ENCODE peak calls at places on chromosomes 12 and 14, in five cellular contexts. W, N, J, U and T are unnamed samples.

GRCh38 chr12:19095869-19096480 is 33.6 kb upstream of the PLEKHA5 start:
- DNase-seq in W (no peak), N (peak; percentile 5), J (no peak), U (peak; percentile 18), T (no peak)

GRCh38 chr14:105089746-105090492 is 24.7 kb upstream of the GPR132 start:
- DNase-seq in W (no peak), N (no peak), J (peak; percentile 51), U (no peak), T (peak; percentile 69)

GRCh38 chr12:29398495-29398894 is 17.5 kb upstream of the ERGIC2 start:
- DNase-seq in W (no peak), N (no peak), J (no peak), U (no peak), T (no peak)

GRCh38 chr14:71165121-71165574 is 257.9 kb downstream of the PCNX1 start:
- DNase-seq in W (no peak), N (peak; percentile 26), J (no peak), U (peak; percentile 15), T (no peak)

GRCh38 chr14:92449404-92449975 is 64.1 kb upstream of the RIN3 start:
- DNase-seq in W (no peak), N (no peak), J (no peak), U (no peak), T (no peak)

GRCh38 chr12:51368640-51369517 is 22.3 kb downstream of the GALNT6 start:
- DNase-seq in W (peak; percentile 98), N (no peak), J (no peak), U (peak; percentile 38), T (peak; percentile 80)

GRCh38 chr14:101918125-101918989 is 46.0 kb upstream of the DYNC1H1 start:
- DNase-seq in W (no peak), N (no peak), J (peak; percentile 8), U (no peak), T (no peak)

GRCh38 chr12:50786498-50787231 is 22.8 kb downstream of the ATF1 start:
- DNase-seq in W (no peak), N (peak; percentile 96), J (no peak), U (peak; percentile 96), T (no peak)

GRCh38 chr12:53251477-53252348 is 16.4 kb upstream of the ESPL1 start:
- DNase-seq in W (peak; percentile 76), N (peak; percentile 56), J (peak; percentile 87), U (peak; percentile 78), T (peak; percentile 91)

GRCh38 chr14:98578204-98578603 is 693.8 kb downstream of the BCL11B start:
- DNase-seq in W (no peak), N (peak; percentile 25), J (no peak), U (no peak), T (no peak)

GRCh38 chr12:98002887-98003493 is 512.4 kb upstream of the TMPO start:
- DNase-seq in W (peak; percentile 23), N (no peak), J (no peak), U (peak; percentile 17), T (no peak)

GRCh38 chr12:80033457-80033856 is 65.9 kb upstream of the OTOGL start:
- DNase-seq in W (no peak), N (peak; percentile 55), J (no peak), U (peak; percentile 68), T (no peak)

GRCh38 chr12:57226588-57227314 is 2.8 kb upstream of the SHMT2 start:
- DNase-seq in W (no peak), N (no peak), J (no peak), U (no peak), T (no peak)

GRCh38 chr14:80638620-80639215 is 302.8 kb downstream of the CEP128 start:
- DNase-seq in W (no peak), N (peak; percentile 91), J (no peak), U (peak; percentile 94), T (no peak)

GRCh38 chr12:57166971-57167371 is 19.6 kb upstream of the LRP1-AS start:
- DNase-seq in W (no peak), N (peak; percentile 85), J (no peak), U (peak; percentile 76), T (no peak)

GRCh38 chr12:1197264-1198018 is 206.4 kb downstream of the ERC1 start:
- DNase-seq in W (no peak), N (peak; percentile 39), J (no peak), U (peak; percentile 47), T (no peak)

GRCh38 chr12:50569321-50569720 is 64.5 kb downstream of the DIP2B start:
- DNase-seq in W (no peak), N (no peak), J (no peak), U (no peak), T (no peak)

GRCh38 chr14:75432406-75432805 is 4.6 kb downstream of the JDP2 start:
- DNase-seq in W (no peak), N (no peak), J (no peak), U (no peak), T (no peak)

GRCh38 chr14:104681689-104682074 is 7.7 kb upstream of the INF2 start:
- DNase-seq in W (no peak), N (peak; percentile 52), J (peak; percentile 80), U (peak; percentile 91), T (peak; percentile 94)

GRCh38 chr12:104751594-104751993 is 206.5 kb downstream of the SLC41A2 start:
- DNase-seq in W (no peak), N (no peak), J (no peak), U (no peak), T (no peak)

GRCh38 chr12:15372313-15372712 is 50.0 kb downstream of the PTPRO start:
- DNase-seq in W (no peak), N (no peak), J (no peak), U (no peak), T (no peak)

GRCh38 chr14:99296517-99296916 is 24.5 kb upstream of the BCL11B start:
- DNase-seq in W (no peak), N (no peak), J (no peak), U (no peak), T (no peak)

GRCh38 chr14:21093769-21094681 is 4.4 kb downstream of the ZNF219 start:
- DNase-seq in W (no peak), N (no peak), J (no peak), U (no peak), T (no peak)

GRCh38 chr14:62662811-62663477 is 382.3 kb downstream of the KCNH5 start:
- DNase-seq in W (no peak), N (no peak), J (no peak), U (no peak), T (no peak)

GRCh38 chr14:70394674-70395073 is 22.2 kb downstream of the SYNJ2BP start:
- DNase-seq in W (no peak), N (no peak), J (no peak), U (no peak), T (no peak)

GRCh38 chr12:67364228-67364627 is 95.1 kb downstream of the CAND1 start:
- DNase-seq in W (no peak), N (no peak), J (no peak), U (no peak), T (no peak)